ENCODE peak calls at places on chromosomes 7 and 10, in eight cellular contexts. P is body of pancreas, C is AG09309, G is mammary epithelial cell, U is lower leg skin, N is fibroblast of lung, X is neural progenitor cell, S is astrocyte. H is an unnamed sample.
A peak's percentile ranks its signal among the peaks of the same experiment; 100 is the strongest.

GRCh38 chr10:118521415-118522117 is 73.9 kb downstream of the PRLHR start:
- DNase-seq in N (no peak), U (no peak), S (no peak), G (no peak), X (no peak), C (no peak), P (no peak), H (no peak)

GRCh38 chr7:26777383-26777782 is 87.0 kb downstream of the SKAP2 start:
- DNase-seq in P (no peak), C (no peak), X (no peak), U (no peak), S (no peak), G (no peak), N (peak; percentile 17), H (no peak)

GRCh38 chr7:96034940-96035727 is 262.8 kb downstream of the DYNC1I1 start:
- DNase-seq in N (peak; percentile 3), U (no peak), C (no peak), S (no peak), G (no peak), P (no peak), X (no peak), H (no peak)

GRCh38 chr10:93703066-93703465 is 674 bp upstream of the FRA10AC1 start:
- DNase-seq in P (no peak), S (peak; percentile 2), X (no peak), G (no peak), C (no peak), N (peak; percentile 32), U (no peak), H (peak; percentile 13)

GRCh38 chr7:47327306-47327697 is 254.6 kb downstream of the TNS3 start:
- DNase-seq in S (peak; percentile 47), P (no peak), N (no peak), C (no peak), U (no peak), X (no peak), G (no peak), H (peak; percentile 65)

GRCh38 chr10:99754670-99755069 is 22.6 kb downstream of the CUTC start:
- DNase-seq in N (no peak), C (no peak), S (no peak), U (no peak), X (no peak), G (no peak), P (no peak), H (peak; percentile 32)

GRCh38 chr10:100528123-100528884 is 1.4 kb downstream of the NDUFB8 start:
- DNase-seq in S (no peak), C (no peak), P (no peak), N (no peak), X (no peak), U (no peak), G (peak; percentile 76), H (no peak)

GRCh38 chr7:50321678-50322077 is 17.2 kb downstream of the IKZF1 start:
- DNase-seq in S (no peak), N (no peak), P (no peak), X (no peak), C (no peak), U (no peak), G (no peak), H (no peak)

GRCh38 chr10:78902815-78903214 is 166.0 kb upstream of the ZMIZ1 start:
- DNase-seq in G (no peak), C (no peak), X (no peak), U (no peak), S (no peak), N (no peak), P (no peak), H (no peak)

GRCh38 chr10:61778137-61778536 is 115.4 kb downstream of the CABCOCO1 start:
- DNase-seq in G (no peak), C (no peak), N (no peak), U (no peak), S (no peak), P (no peak), X (no peak), H (no peak)

GRCh38 chr10:110455440-110455839 is 42.3 kb upstream of the DUSP5 start:
- DNase-seq in C (no peak), P (no peak), N (no peak), S (no peak), X (no peak), U (no peak), G (no peak), H (no peak)

GRCh38 chr7:64880322-64881297 is 22.5 kb upstream of the ZNF273 start:
- DNase-seq in U (peak; percentile 13), S (no peak), N (no peak), G (no peak), P (no peak), C (no peak), X (no peak), H (no peak)

GRCh38 chr10:17713133-17713532 is 38.9 kb upstream of the TMEM236 start:
- DNase-seq in X (peak; percentile 50), N (no peak), C (no peak), U (no peak), P (no peak), S (no peak), G (no peak), H (peak; percentile 42)

GRCh38 chr10:4399571-4399970 is 426.4 kb upstream of the AKR1E2 start:
- DNase-seq in N (peak; percentile 25), P (no peak), U (no peak), C (peak; percentile 18), X (no peak), S (peak; percentile 4), G (no peak), H (peak; percentile 29)

GRCh38 chr10:47425813-47426419 is 41.8 kb upstream of the ZNF488 start:
- DNase-seq in N (no peak), G (no peak), C (no peak), S (no peak), X (no peak), P (no peak), U (no peak), H (no peak)

GRCh38 chr10:50788951-50789904 is 49.5 kb downstream of the ASAH2B start:
- DNase-seq in G (peak; percentile 21), P (peak; percentile 17), N (peak; percentile 52), S (peak; percentile 22), U (no peak), X (peak; percentile 59), C (peak; percentile 29), H (peak; percentile 85)

GRCh38 chr7:75567948-75568595 is 76.0 kb downstream of the SPDYE5 start:
- DNase-seq in S (no peak), G (no peak), X (peak; percentile 72), P (no peak), N (no peak), C (no peak), U (no peak), H (no peak)

GRCh38 chr10:124688889-124689670 is 55.1 kb downstream of the FAM53B start:
- DNase-seq in G (peak; percentile 70), N (no peak), S (no peak), C (no peak), U (no peak), X (no peak), P (no peak), H (peak; percentile 50)

DNA sequence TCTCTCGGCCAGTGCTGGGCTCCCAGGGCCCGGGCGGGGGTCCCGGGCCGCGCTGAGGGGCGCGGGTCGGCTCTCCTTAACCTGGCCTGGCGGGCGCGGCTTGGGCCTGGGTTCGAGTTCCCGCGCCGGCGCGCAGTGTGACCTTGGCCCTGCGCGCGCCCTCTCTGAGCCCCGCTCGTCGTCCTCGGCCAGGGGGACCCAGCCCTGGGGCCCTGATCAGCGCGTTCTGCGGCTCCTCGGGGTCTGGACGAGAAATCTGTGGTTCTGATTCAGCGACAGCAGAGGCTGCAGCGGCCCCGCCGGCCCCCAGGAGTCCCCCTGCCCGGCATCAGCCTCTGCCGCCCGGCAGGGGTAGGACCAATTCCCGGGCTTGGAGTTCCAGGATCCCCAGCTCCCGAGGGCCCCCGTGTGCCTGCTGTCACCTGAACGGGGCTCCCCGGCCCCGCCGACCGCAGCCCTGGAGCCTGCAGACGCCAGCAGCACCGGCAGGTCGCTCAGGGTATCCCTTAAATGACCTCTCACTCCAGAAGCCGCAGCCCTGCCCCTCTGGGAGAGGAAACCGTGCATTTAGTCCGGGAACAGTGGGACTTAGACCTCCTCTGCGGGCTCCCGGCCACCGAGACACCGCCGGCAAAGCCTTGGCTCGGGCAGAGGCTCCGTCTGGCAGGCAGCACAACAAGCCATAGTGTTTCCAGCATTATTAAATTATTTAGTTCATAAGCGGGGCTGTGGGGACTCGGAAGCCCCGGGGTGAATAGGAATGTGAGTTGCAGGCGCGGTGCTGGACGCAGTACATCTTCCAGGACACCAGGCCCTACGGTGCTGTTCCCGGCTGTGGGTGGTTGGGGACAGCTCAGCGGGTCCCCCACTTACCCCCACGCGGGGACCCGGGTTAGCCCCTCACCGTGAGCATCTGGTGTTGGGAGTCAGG is 572 bp downstream of the CHST12 start:
- DNase-seq in N (peak; percentile 22), S (no peak), C (no peak), G (peak; percentile 26), X (peak; percentile 78), U (no peak), P (peak; percentile 56), H (peak; percentile 35)
- TF ChIP-seq CTCF in N (peak; percentile 6), S (no peak), C (peak; percentile 24), G (peak; percentile 19), X (peak; percentile 35), U (no peak), P (peak; percentile 36), H (peak; percentile 31)

GRCh38 chr7:31763548-31763947 is 76.5 kb downstream of the PPP1R17 start:
- DNase-seq in U (no peak), N (no peak), C (no peak), X (no peak), S (no peak), G (no peak), P (no peak), H (no peak)
- H3K4me3 ChIP-seq in U (no peak overlapping the region), N (no peak overlapping the region), C (no peak overlapping the region), X (no peak overlapping the region), S (no peak overlapping the region), G (no peak overlapping the region), P (no peak overlapping the region), H (no peak overlapping the region)

DNA sequence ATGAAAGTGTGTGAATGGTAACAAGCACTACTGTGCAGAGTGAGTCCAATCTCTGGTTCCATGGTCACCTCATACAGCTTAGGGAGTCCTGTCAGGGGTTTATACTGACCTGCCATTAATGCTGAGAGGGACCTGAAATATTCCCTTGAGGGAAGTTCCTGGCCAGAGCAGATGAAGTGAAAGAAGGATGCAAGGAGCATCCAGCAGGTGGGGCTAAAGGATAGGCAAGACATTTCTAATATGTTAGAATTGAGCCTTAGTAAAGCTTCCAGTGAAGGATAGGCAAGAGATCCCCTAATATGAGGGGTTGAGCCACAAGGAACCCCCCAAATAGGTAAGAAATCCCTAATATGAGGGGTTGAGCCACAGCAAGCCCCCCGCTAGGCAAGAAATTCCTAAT is 25.5 kb upstream of the FAM221A start:
- DNase-seq in N (peak; percentile 37), G (no peak), X (peak; percentile 71), U (no peak), P (peak; percentile 76), C (no peak), S (no peak), H (peak; percentile 40)
- TF ChIP-seq CTCF in N (peak; percentile 47), G (peak; percentile 31), X (peak; percentile 76), U (no peak), P (peak; percentile 73), C (peak; percentile 42), S (no peak), H (peak; percentile 52)

DNA sequence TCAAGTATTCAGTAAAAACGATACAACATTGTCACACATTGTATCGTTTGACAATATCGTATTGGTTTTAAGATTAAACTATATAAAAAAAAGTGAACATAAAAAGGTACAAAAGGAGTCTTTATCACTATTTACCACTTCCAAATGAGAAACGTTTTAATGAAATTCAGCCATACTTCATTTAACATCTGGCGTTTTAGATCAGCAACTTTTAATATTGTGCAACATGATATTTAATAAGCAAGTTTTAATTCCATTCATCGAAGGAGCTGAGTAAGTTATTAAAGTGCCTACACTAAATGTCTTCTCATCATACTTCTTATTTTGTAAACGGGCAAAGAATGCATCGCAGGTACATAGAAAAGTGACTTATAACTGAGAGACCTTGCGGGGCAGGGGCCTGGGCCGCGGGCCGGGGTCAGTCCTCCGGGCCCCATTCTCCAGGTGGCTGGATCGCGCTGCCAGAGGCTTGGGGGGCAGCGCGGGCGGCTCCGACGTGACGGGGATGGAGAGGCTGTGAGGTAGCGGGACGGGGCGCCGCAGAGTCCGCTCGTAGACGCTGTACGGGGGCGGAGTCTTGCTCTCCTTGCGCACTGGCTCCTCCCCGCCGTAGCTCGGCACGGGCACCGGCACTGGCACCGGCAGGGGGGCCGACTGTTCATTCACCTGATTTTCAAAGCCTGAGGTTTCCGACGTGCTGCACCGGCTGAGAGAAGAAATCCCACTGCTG is 165.8 kb upstream of the IMMP2L start:
- DNase-seq in N (no peak), G (no peak), P (no peak), S (no peak), X (no peak), U (no peak), C (no peak), H (no peak)
- H3K4me3 ChIP-seq in N (no peak overlapping the region), G (no peak overlapping the region), P (no peak overlapping the region), S (no peak overlapping the region), X (no peak overlapping the region), U (no peak overlapping the region), C (no peak overlapping the region), H (no peak overlapping the region)